ENCODE peak calls at places on chromosomes 16 and 17, in seven cellular contexts. T is AG04450, V is tibial nerve, W is cardiac muscle cell, I is body of pancreas, Y is brain microvascular endothelial cell, S is MM.1S. J is an unnamed sample.

GRCh38 chr16:22912654-22913053 is 98.7 kb downstream of the HS3ST2 start:
- DNase-seq in T (no peak), V (no peak), W (no peak), I (no peak), Y (no peak), S (no peak), J (no peak)

GRCh38 chr16:13435415-13435814 is 484.5 kb upstream of the ERCC4 start:
- DNase-seq in T (no peak), V (no peak), W (no peak), I (no peak), Y (no peak), S (no peak), J (no peak)

GRCh38 chr17:76189741-76190140 is 48.7 kb upstream of the FOXJ1 start:
- DNase-seq in T (no peak), V (no peak), W (no peak), I (no peak), Y (no peak), S (no peak), J (no peak)

GRCh38 chr16:1124795-1125194 is 28.1 kb upstream of the CACNA1H start:
- DNase-seq in T (no peak), V (no peak), W (no peak), I (no peak), Y (no peak), S (no peak), J (no peak)

GRCh38 chr16:586047-586644 is 3.7 kb upstream of the RAB40C start:
- DNase-seq in T (no peak), V (no peak), W (no peak), I (no peak), Y (no peak), S (no peak), J (no peak)

GRCh38 chr17:80908776-80909175 is 82.9 kb upstream of the CHMP6 start:
- DNase-seq in T (no peak), V (no peak), W (no peak), I (no peak), Y (no peak), S (no peak), J (no peak)

GRCh38 chr16:799948-800833 is at the start of gene GNG13:
- DNase-seq in T (no peak), V (no peak), W (no peak), I (no peak), Y (no peak), S (no peak), J (no peak)

GRCh38 chr16:87499189-87499486 is 6.3 kb upstream of the ZCCHC14 start:
- DNase-seq in T (peak; percentile 56), V (no peak), W (no peak), I (no peak), Y (peak; percentile 78), S (no peak), J (no peak)

GRCh38 chr17:45171338-45172231 is 9.9 kb downstream of the HEXIM2 start:
- DNase-seq in T (no peak), V (no peak), W (peak; percentile 54), I (peak; percentile 71), Y (no peak), S (no peak), J (peak; percentile 77)

GRCh38 chr16:6484931-6485330 is 847.7 kb upstream of the RBFOX1 start:
- DNase-seq in T (no peak), V (no peak), W (no peak), I (no peak), Y (no peak), S (no peak), J (no peak)

GRCh38 chr17:78268960-78269892 is 37.8 kb downstream of the TMEM235 start:
- DNase-seq in T (no peak), V (no peak), W (peak; percentile 59), I (peak; percentile 10), Y (no peak), S (no peak), J (no peak)

GRCh38 chr17:9016941-9017552 is 4.3 kb upstream of the NTN1 start:
- DNase-seq in T (no peak), V (no peak), W (peak; percentile 34), I (peak; percentile 59), Y (no peak), S (no peak), J (no peak)

GRCh38 chr17:41131979-41132378 is 8.0 kb upstream of the KRTAP4-12 start:
- DNase-seq in T (no peak), V (no peak), W (no peak), I (no peak), Y (no peak), S (no peak), J (peak; percentile 75)

GRCh38 chr17:28928061-28928460 is 23.3 kb downstream of the PHF12 start:
- DNase-seq in T (no peak), V (no peak), W (no peak), I (no peak), Y (peak; percentile 67), S (no peak), J (no peak)

GRCh38 chr16:10738231-10739077 is 5.2 kb upstream of the NUBP1 start:
- DNase-seq in T (no peak), V (peak; percentile 34), W (no peak), I (peak; percentile 72), Y (peak; percentile 81), S (peak; percentile 82), J (no peak)

GRCh38 chr16:10494343-10495030 is 85.9 kb downstream of the EMP2 start:
- DNase-seq in T (no peak), V (no peak), W (no peak), I (no peak), Y (no peak), S (no peak), J (no peak)

GRCh38 chr17:28227278-28228108 is 91.5 kb upstream of the TMEM97 start:
- DNase-seq in T (no peak), V (no peak), W (peak; percentile 84), I (peak; percentile 98), Y (peak; percentile 32), S (no peak), J (peak; percentile 93)

GRCh38 chr16:54175552-54176375 is 110.8 kb downstream of the IRX3 start:
- DNase-seq in T (no peak), V (no peak), W (no peak), I (no peak), Y (no peak), S (no peak), J (no peak)

GRCh38 chr17:16380640-16381495 is at the start of gene UBB:
- DNase-seq in T (peak; percentile 99), V (peak; percentile 92), W (peak; percentile 97), I (peak; percentile 98), Y (peak; percentile 98), S (peak; percentile 98), J (peak; percentile 94)

GRCh38 chr16:52741386-52741785 is 194.4 kb upstream of the TOX3 start:
- DNase-seq in T (no peak), V (no peak), W (no peak), I (no peak), Y (no peak), S (no peak), J (no peak)

GRCh38 chr16:11604783-11605563 is 18.3 kb upstream of the LITAF start:
- DNase-seq in T (peak; percentile 42), V (no peak), W (no peak), I (peak; percentile 46), Y (no peak), S (no peak), J (no peak)

GRCh38 chr17:352421-353212 is at the start of gene RPH3AL:
- DNase-seq in T (no peak), V (no peak), W (peak; percentile 80), I (peak; percentile 93), Y (peak; percentile 24), S (no peak), J (no peak)

GRCh38 chr17:74770498-74771318 is 5.4 kb downstream of the NAT9 start:
- DNase-seq in T (no peak), V (peak; percentile 53), W (peak; percentile 74), I (peak; percentile 92), Y (no peak), S (peak; percentile 71), J (peak; percentile 69)

GRCh38 chr17:14211778-14212177 is 24.9 kb downstream of the CDRT15 start:
- DNase-seq in T (no peak), V (no peak), W (no peak), I (no peak), Y (no peak), S (no peak), J (no peak)

GRCh38 chr16:85171809-85172464 is 59.7 kb upstream of the CIBAR2 start:
- DNase-seq in T (no peak), V (no peak), W (no peak), I (no peak), Y (no peak), S (no peak), J (no peak)

GRCh38 chr17:78824240-78824639 is 16.4 kb downstream of the USP36 start:
- DNase-seq in T (no peak), V (no peak), W (no peak), I (no peak), Y (no peak), S (no peak), J (no peak)

GRCh38 chr16:59593256-59593655 is 859.1 kb upstream of the GOT2 start:
- DNase-seq in T (peak; percentile 36), V (no peak), W (no peak), I (no peak), Y (peak; percentile 60), S (no peak), J (peak; percentile 8)

GRCh38 chr17:1267471-1267947 is 2.7 kb upstream of the BHLHA9 start:
- DNase-seq in T (no peak), V (peak; percentile 13), W (no peak), I (peak; percentile 36), Y (no peak), S (no peak), J (no peak)

GRCh38 chr16:27374794-27375499 is 27.0 kb upstream of the IL21R start:
- DNase-seq in T (peak; percentile 55), V (peak; percentile 56), W (peak; percentile 70), I (peak; percentile 44), Y (peak; percentile 91), S (peak; percentile 35), J (peak; percentile 73)
- TF ChIP-seq CTCF in T (peak; percentile 66), V (no peak), W (peak; percentile 60), I (no peak), Y (peak; percentile 84), S (peak; percentile 52), J (no peak)

GRCh38 chr16:8326234-8326633 is 264.1 kb downstream of the TMEM114 start:
- DNase-seq in T (no peak), V (no peak), W (no peak), I (no peak), Y (no peak), S (no peak), J (no peak)

GRCh38 chr16:8330761-8331160 is 259.6 kb downstream of the TMEM114 start:
- DNase-seq in T (no peak), V (no peak), W (no peak), I (no peak), Y (no peak), S (no peak), J (no peak)
- H3K27ac ChIP-seq in T (no peak overlapping the region), V (no peak overlapping the region), W (no peak overlapping the region), I (no peak overlapping the region), Y (no peak overlapping the region), S (no peak overlapping the region), J (no peak overlapping the region)

DNA sequence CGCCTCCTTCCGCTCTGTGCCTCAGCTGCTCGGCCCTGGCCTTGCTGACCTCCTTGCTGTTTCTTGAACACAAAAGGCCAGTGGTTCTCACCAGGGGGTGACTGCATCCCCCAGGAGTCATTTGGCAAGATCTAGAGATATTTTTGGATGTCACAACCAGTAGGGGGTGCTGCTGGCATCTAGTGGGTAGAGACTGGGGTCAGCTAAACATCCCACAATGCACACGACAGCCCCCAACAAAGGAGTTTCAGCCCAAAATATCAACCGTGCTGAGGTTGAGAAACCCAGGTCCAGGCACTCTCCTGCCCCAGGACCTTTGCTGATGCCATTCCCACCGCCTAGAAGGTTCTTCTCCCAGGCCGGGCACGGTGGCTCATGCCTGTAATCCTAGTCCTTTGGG is 39.7 kb downstream of the ABCC6 start:
- DNase-seq in T (no peak), V (no peak), W (no peak), I (no peak), Y (no peak), S (no peak), J (no peak)
- TF ChIP-seq CTCF in T (peak; percentile 11), V (no peak), W (peak; percentile 24), I (no peak), Y (peak; percentile 48), S (peak; percentile 36), J (no peak)

GRCh38 chr16:75265911-75266701 is 14.7 kb upstream of the BCAR1 start:
- DNase-seq in T (no peak), V (peak; percentile 37), W (peak; percentile 91), I (peak; percentile 90), Y (peak; percentile 46), S (no peak), J (peak; percentile 74)
- H3K27ac ChIP-seq in T (peak overlapping the region; percentile 22), V (peak overlapping the region; percentile 88), W (peak overlapping the region; percentile 88), I (peak overlapping the region; percentile 86), Y (peak overlapping the region; percentile 92), S (no peak overlapping the region), J (peak overlapping the region; percentile 91)